ENCODE peak calls at places on chromosome 13, in five cellular contexts. K, F, R, C and W are unnamed samples.

GRCh38 chr13:106433066-106433465 is 102.4 kb downstream of the EFNB2 start:
- DNase-seq in K (no peak), F (no peak), R (no peak), C (no peak), W (no peak)

GRCh38 chr13:26029581-26030136 is 22.2 kb downstream of the SHISA2 start:
- DNase-seq in K (no peak), F (no peak), R (no peak), C (no peak), W (no peak)

GRCh38 chr13:113491418-113491883 is 940 bp upstream of the DCUN1D2 start:
- DNase-seq in K (peak; percentile 34), F (peak; percentile 45), R (no peak), C (peak; percentile 67), W (no peak)

GRCh38 chr13:108332791-108333190 is 63.3 kb downstream of the TNFSF13B start:
- DNase-seq in K (no peak), F (no peak), R (no peak), C (no peak), W (no peak)

GRCh38 chr13:109383683-109384082 is 402.7 kb downstream of the IRS2 start:
- DNase-seq in K (no peak), F (no peak), R (no peak), C (no peak), W (no peak)

GRCh38 chr13:24308488-24309020 is 826 bp upstream of the C1QTNF9 start:
- DNase-seq in K (no peak), F (no peak), R (no peak), C (no peak), W (no peak)

GRCh38 chr13:28628250-28628649 is 30.7 kb upstream of the POMP start:
- DNase-seq in K (no peak), F (no peak), R (no peak), C (no peak), W (no peak)

GRCh38 chr13:113489171-113489548 is 1.4 kb downstream of the DCUN1D2 start:
- DNase-seq in K (peak; percentile 69), F (no peak), R (no peak), C (no peak), W (no peak)

GRCh38 chr13:113742445-113743120 is 16.4 kb upstream of the TMEM255B start:
- DNase-seq in K (no peak), F (no peak), R (no peak), C (no peak), W (no peak)

GRCh38 chr13:112849500-112849899 is 119.5 kb upstream of the MCF2L start:
- DNase-seq in K (no peak), F (no peak), R (no peak), C (no peak), W (no peak)

GRCh38 chr13:46796515-46797467 is at the start of gene ESD:
- DNase-seq in K (peak; percentile 92), F (peak; percentile 95), R (peak; percentile 97), C (peak; percentile 96), W (peak; percentile 93)

GRCh38 chr13:42377640-42378382 is 105.9 kb downstream of the AKAP11 start:
- DNase-seq in K (no peak), F (no peak), R (no peak), C (no peak), W (no peak)

GRCh38 chr13:51584731-51585191 is 499 bp downstream of the WDFY2 start:
- DNase-seq in K (peak; percentile 72), F (peak; percentile 63), R (peak; percentile 88), C (peak; percentile 80), W (peak; percentile 74)

GRCh38 chr13:114286808-114287207 is 5.4 kb downstream of the UPF3A start:
- DNase-seq in K (no peak), F (no peak), R (no peak), C (no peak), W (no peak)

GRCh38 chr13:32117696-32118095 is 86.1 kb downstream of the FRY start:
- DNase-seq in K (no peak), F (peak; percentile 83), R (no peak), C (peak; percentile 52), W (no peak)

GRCh38 chr13:110812111-110812868 is 98.8 kb downstream of the ING1 start:
- DNase-seq in K (peak; percentile 57), F (no peak), R (no peak), C (no peak), W (no peak)

GRCh38 chr13:23754506-23754905 is 134.7 kb downstream of the MIPEP start:
- DNase-seq in K (no peak), F (no peak), R (no peak), C (no peak), W (no peak)

GRCh38 chr13:54287062-54287764 is 1258.6 kb downstream of the OLFM4 start:
- DNase-seq in K (no peak), F (no peak), R (no peak), C (no peak), W (no peak)

GRCh38 chr13:98981596-98982195 is 3.8 kb upstream of the DOCK9 start:
- DNase-seq in K (no peak), F (no peak), R (no peak), C (no peak), W (no peak)

GRCh38 chr13:98571955-98572662 is 4.8 kb downstream of the STK24 start:
- DNase-seq in K (no peak), F (no peak), R (no peak), C (peak; percentile 69), W (no peak)

GRCh38 chr13:28022848-28023518 is 34.5 kb upstream of the URAD start:
- DNase-seq in K (peak; percentile 21), F (peak; percentile 17), R (no peak), C (no peak), W (no peak)

GRCh38 chr13:48873598-48873997 is 102.1 kb upstream of the FNDC3A start:
- DNase-seq in K (peak; percentile 23), F (no peak), R (no peak), C (no peak), W (no peak)

GRCh38 chr13:33349996-33350826 is 64.7 kb upstream of the STARD13 start:
- DNase-seq in K (peak; percentile 31), F (peak; percentile 68), R (no peak), C (peak; percentile 70), W (peak; percentile 69)

GRCh38 chr13:93425411-93425810 is 198.8 kb downstream of the GPC6 start:
- DNase-seq in K (no peak), F (no peak), R (no peak), C (no peak), W (no peak)

GRCh38 chr13:95643471-95643813 is 1.1 kb downstream of the DZIP1 start:
- DNase-seq in K (no peak), F (no peak), R (no peak), C (no peak), W (no peak)

GRCh38 chr13:70088926-70089325 is 18.7 kb upstream of the ATXN8OS start:
- DNase-seq in K (no peak), F (no peak), R (no peak), C (no peak), W (no peak)

GRCh38 chr13:102839462-102839861 is 6.4 kb upstream of the ERCC5 start:
- DNase-seq in K (no peak), F (no peak), R (no peak), C (no peak), W (no peak)

GRCh38 chr13:85798999-85799646 is at the start of gene SLITRK6:
- DNase-seq in K (no peak), F (peak; percentile 1), R (no peak), C (no peak), W (no peak)
- TF ChIP-seq CTCF in K (no peak), F (no peak), R (no peak), C (no peak), W (no peak)

GRCh38 chr13:30145709-30146367 is 161.5 kb downstream of the KATNAL1 start:
- DNase-seq in K (no peak), F (no peak), R (no peak), C (no peak), W (no peak)
- TF ChIP-seq CTCF in K (no peak), F (no peak), R (no peak), C (no peak), W (no peak)

GRCh38 chr13:38566526-38566925 is 120.4 kb upstream of the FREM2 start:
- DNase-seq in K (no peak), F (no peak), R (no peak), C (no peak), W (no peak)

GRCh38 chr13:38575427-38575826 is 111.5 kb upstream of the FREM2 start:
- DNase-seq in K (no peak), F (no peak), R (no peak), C (no peak), W (no peak)

GRCh38 chr13:38564751-38565150 is 122.1 kb upstream of the FREM2 start:
- DNase-seq in K (no peak), F (no peak), R (no peak), C (no peak), W (no peak)

GRCh38 chr13:38566023-38566422 is 120.9 kb upstream of the FREM2 start:
- DNase-seq in K (no peak), F (no peak), R (no peak), C (no peak), W (no peak)

DNA sequence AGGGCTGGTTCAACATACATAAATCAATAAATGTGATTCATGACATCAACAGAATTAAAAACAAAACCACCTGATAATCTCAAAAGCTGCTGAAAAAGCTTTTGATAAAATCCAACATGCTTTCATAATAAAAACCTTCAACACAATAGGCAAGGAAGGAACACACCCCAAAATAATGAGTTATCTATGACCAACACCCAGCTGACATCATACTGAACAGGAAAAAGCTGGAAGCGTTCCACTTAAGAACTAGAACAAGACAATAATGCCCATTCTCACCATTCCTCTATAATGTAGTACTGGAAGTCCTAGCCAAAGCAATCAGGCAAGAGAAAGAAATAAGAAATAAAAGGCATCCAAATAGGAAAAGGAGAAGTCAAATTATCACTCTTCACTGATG is 116.2 kb upstream of the FREM2 start:
- DNase-seq in K (no peak), F (no peak), R (no peak), C (no peak), W (no peak)
- TF ChIP-seq CTCF in K (no peak), F (no peak), R (no peak), C (no peak), W (no peak)

GRCh38 chr13:63048648-63049047 is 1633.0 kb upstream of the PCDH20 start:
- DNase-seq in K (no peak), F (no peak), R (no peak), C (no peak), W (no peak)
- TF ChIP-seq CTCF in K (no peak), F (no peak), R (no peak), C (no peak), W (peak; percentile 55)